ENCODE peak calls at places on chromosomes 4 and X, in five cellular contexts. M is K562, B is SK-N-SH, I is HepG2, S is HCT116. R is an unnamed sample.

GRCh38 chrX:148601034-148601433 is 100.6 kb downstream of the AFF2 start:
- DNase-seq in M (no peak), B (no peak), I (no peak), S (no peak), R (no peak)

GRCh38 chr4:168498259-168498658 is 1.4 kb downstream of the PALLD start:
- DNase-seq in M (no peak), B (no peak), I (no peak), S (no peak), R (no peak)

GRCh38 chr4:120755864-120756263 is 166.7 kb downstream of the PRDM5 start:
- DNase-seq in M (no peak), B (no peak), I (no peak), S (no peak), R (no peak)

GRCh38 chr4:70746179-70746839 is 24.5 kb downstream of the RUFY3 start:
- DNase-seq in M (no peak), B (no peak), I (no peak), S (no peak), R (no peak)

GRCh38 chr4:16896871-16897270 is 1.6 kb downstream of the LDB2 start:
- DNase-seq in M (no peak), B (no peak), I (no peak), S (no peak), R (no peak)

GRCh38 chr4:75939890-75940691 is 722 bp downstream of the NAAA start:
- DNase-seq in M (peak; percentile 83), B (peak; percentile 58), I (peak; percentile 55), S (peak; percentile 36), R (peak; percentile 81)

GRCh38 chr4:175542787-175543186 is 269.3 kb downstream of the GPM6A start:
- DNase-seq in M (no peak), B (peak; percentile 13), I (no peak), S (no peak), R (no peak)

GRCh38 chr4:37480509-37480908 is 205.7 kb downstream of the RELL1 start:
- DNase-seq in M (no peak), B (no peak), I (no peak), S (no peak), R (no peak)

GRCh38 chrX:129743835-129744234 is 5.1 kb downstream of the XPNPEP2 start:
- DNase-seq in M (no peak), B (no peak), I (no peak), S (no peak), R (no peak)

GRCh38 chr4:66178901-66179300 is 508.6 kb upstream of the EPHA5 start:
- DNase-seq in M (no peak), B (no peak), I (no peak), S (no peak), R (peak; percentile 42)

GRCh38 chr4:2755821-2756690 is at the start of gene TNIP2:
- DNase-seq in M (peak; percentile 99), B (peak; percentile 100), I (peak; percentile 64), S (no peak), R (peak; percentile 89)

GRCh38 chr4:1172971-1173757 is 781 bp upstream of the SPON2 start:
- DNase-seq in M (no peak), B (peak; percentile 38), I (peak; percentile 89), S (no peak), R (no peak)

GRCh38 chr4:79528241-79528706 is 120.2 kb upstream of the GK2 start:
- DNase-seq in M (no peak), B (no peak), I (no peak), S (no peak), R (no peak)

GRCh38 chr4:1615786-1616573 is 68.1 kb downstream of the FAM53A start:
- DNase-seq in M (no peak), B (no peak), I (no peak), S (no peak), R (no peak)

GRCh38 chr4:186078977-186079697 is 10.2 kb downstream of the TLR3 start:
- DNase-seq in M (no peak), B (no peak), I (no peak), S (no peak), R (no peak)

GRCh38 chr4:70722199-70722791 is 531 bp downstream of the RUFY3 start:
- DNase-seq in M (peak; percentile 50), B (peak; percentile 57), I (no peak), S (no peak), R (no peak)

GRCh38 chr4:173171098-173171497 is 2.5 kb downstream of the GALNT7 start:
- DNase-seq in M (peak; percentile 32), B (peak; percentile 57), I (peak; percentile 2), S (no peak), R (peak; percentile 51)

GRCh38 chrX:3788494-3789233 is 75.2 kb upstream of the PRKX start:
- DNase-seq in M (no peak), B (no peak), I (no peak), S (no peak), R (no peak)

GRCh38 chrX:150712619-150713018 is 19.4 kb downstream of the MTMR1 start:
- DNase-seq in M (no peak), B (no peak), I (no peak), S (no peak), R (no peak)

GRCh38 chrX:468979-469378 is 82.3 kb upstream of the PPP2R3B start:
- DNase-seq in M (no peak), B (no peak), I (no peak), S (no peak), R (no peak)

GRCh38 chrX:465418-465817 is 78.7 kb upstream of the PPP2R3B start:
- DNase-seq in M (no peak), B (no peak), I (no peak), S (no peak), R (no peak)

GRCh38 chrX:475926-476723 is 89.4 kb upstream of the PPP2R3B start:
- DNase-seq in M (no peak), B (no peak), I (no peak), S (no peak), R (no peak)

GRCh38 chrX:471239-471638 is 84.5 kb upstream of the PPP2R3B start:
- DNase-seq in M (no peak), B (no peak), I (no peak), S (no peak), R (no peak)

DNA sequence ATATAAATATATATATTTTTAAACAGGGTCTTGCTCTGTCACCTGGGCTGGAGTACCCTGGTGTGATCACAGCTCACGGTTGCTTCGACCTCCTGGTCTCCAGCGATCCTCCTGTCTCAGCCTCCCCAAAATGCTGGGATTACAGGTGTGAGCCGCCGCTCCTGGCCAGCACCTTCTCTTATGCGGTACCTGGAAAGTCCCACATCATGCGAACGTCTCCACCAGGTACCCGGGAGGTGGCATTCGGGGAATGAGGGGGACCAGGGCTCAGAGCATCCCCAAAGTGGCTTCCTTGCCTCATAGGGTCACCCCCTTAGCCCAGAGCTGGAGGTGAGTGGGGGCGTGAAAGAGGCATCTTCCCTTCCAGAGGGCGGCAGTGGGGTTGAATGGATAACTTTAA is 84.0 kb upstream of the PPP2R3B start:
- DNase-seq in M (no peak), B (no peak), I (no peak), S (no peak), R (no peak)
- TF ChIP-seq JUND in M (no peak), B (no peak), I (no peak), S (no peak), R (no peak)

GRCh38 chr4:128322986-128323385 is 35.4 kb upstream of the PGRMC2 start:
- DNase-seq in M (no peak), B (no peak), I (peak; percentile 53), S (no peak), R (no peak)
- TF ChIP-seq JUND in M (no peak), B (peak; percentile 69), I (no peak), S (no peak), R (no peak)

GRCh38 chrX:115940888-115941332 is 229.6 kb upstream of the AGTR2 start:
- DNase-seq in M (no peak), B (peak; percentile 78), I (peak; percentile 83), S (no peak), R (peak; percentile 11)

GRCh38 chrX:115941388-115941787 is 229.2 kb upstream of the AGTR2 start:
- DNase-seq in M (no peak), B (no peak), I (no peak), S (no peak), R (no peak)

GRCh38 chrX:115939070-115939469 is 231.5 kb upstream of the AGTR2 start:
- DNase-seq in M (no peak), B (no peak), I (no peak), S (no peak), R (no peak)

GRCh38 chrX:115939636-115940160 is 230.8 kb upstream of the AGTR2 start:
- DNase-seq in M (no peak), B (no peak), I (no peak), S (no peak), R (no peak)

GRCh38 chrX:115940348-115940747 is 230.2 kb upstream of the AGTR2 start:
- DNase-seq in M (no peak), B (no peak), I (no peak), S (no peak), R (no peak)
- TF ChIP-seq JUND in M (no peak), B (no peak), I (no peak), S (no peak), R (no peak)

GRCh38 chrX:39815621-39816020 is 282.1 kb downstream of the BCOR start:
- DNase-seq in M (peak; percentile 23), B (no peak), I (no peak), S (no peak), R (no peak)
- TF ChIP-seq JUND in M (no peak), B (no peak), I (no peak), S (no peak), R (no peak)

GRCh38 chr4:155777971-155778710 is 19.3 kb downstream of the GUCY1B1 start:
- DNase-seq in M (no peak), B (no peak), I (no peak), S (no peak), R (no peak)
- TF ChIP-seq JUND in M (no peak), B (no peak), I (no peak), S (no peak), R (no peak)

DNA sequence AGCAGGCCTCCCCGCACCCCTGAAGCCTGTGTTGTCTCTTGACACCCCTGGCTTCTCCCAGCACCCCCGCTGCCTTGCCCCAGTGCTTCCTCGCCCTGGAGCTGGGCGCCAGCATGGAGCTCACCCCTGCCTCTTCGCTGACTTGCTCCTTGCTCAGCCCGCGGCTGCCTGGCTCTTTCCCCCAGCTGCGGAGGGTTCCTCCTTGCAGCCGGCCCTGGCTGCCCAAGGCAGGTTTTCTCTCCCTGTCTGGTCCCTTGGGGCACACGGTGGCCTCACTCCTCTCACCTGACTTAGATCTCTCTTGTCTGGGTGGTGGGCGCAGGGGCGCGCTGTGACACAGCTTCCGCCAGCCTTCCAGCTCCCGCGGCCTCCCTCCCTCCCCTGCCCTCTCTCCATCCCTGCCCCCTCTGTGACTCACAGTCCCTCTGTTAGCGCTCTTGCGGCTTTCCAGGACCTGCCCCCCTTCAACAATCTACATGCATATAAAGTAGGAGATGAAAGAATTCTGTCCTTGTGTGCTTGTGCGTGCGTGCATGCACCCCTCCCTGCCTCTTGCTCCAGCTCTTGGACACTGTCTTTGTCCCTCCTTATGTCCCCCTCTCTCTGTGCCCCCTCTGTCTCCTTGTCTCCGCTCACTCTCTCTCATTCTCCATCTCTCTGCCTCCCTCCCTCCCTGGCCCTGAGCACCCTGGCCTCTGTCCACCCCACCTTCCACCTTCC is 2.2 kb downstream of the PLXNB3 start:
- DNase-seq in M (peak; percentile 71), B (peak; percentile 74), I (peak; percentile 48), S (no peak), R (no peak)
- TF ChIP-seq JUND in M (peak; percentile 91), B (no peak), I (no peak), S (no peak), R (no peak)

GRCh38 chr4:10960386-10960785 is 275.8 kb upstream of the CLNK start:
- DNase-seq in M (no peak), B (no peak), I (no peak), S (no peak), R (no peak)
- TF ChIP-seq JUND in M (no peak), B (no peak), I (no peak), S (no peak), R (no peak)